ENCODE peak calls at places on chromosome 4, in ten cellular contexts. R, Y, S, V, P, W, D, Q, H and O are unnamed samples.

GRCh38 chr4:153705743-153706468 is 21.8 kb downstream of the TLR2 start:
- DNase-seq in V (no peak), P (no peak), S (no peak), Y (no peak), H (no peak), W (no peak), R (no peak), D (no peak), Q (no peak), O (no peak)

GRCh38 chr4:47031011-47031678 is at the start of gene GABRB1:
- DNase-seq in S (peak; percentile 31), W (no peak), Q (peak; percentile 73), D (peak; percentile 38), H (peak; percentile 63), R (peak; percentile 62), P (peak; percentile 24), Y (no peak), V (peak; percentile 78), O (peak; percentile 40)

GRCh38 chr4:77501240-77501639 is 104.4 kb upstream of the CXCL13 start:
- DNase-seq in S (no peak), Q (no peak), D (no peak), V (no peak), R (no peak), Y (no peak), H (no peak), P (no peak), W (no peak), O (no peak)

GRCh38 chr4:144366425-144366824 is 225.9 kb upstream of the GYPA start:
- DNase-seq in D (no peak), V (no peak), P (no peak), Q (no peak), W (no peak), R (no peak), Y (no peak), H (no peak), S (no peak), O (no peak)

GRCh38 chr4:154958621-154959358 is 177.7 kb downstream of the RBM46 start:
- DNase-seq in D (no peak), V (no peak), Y (no peak), W (no peak), H (no peak), P (no peak), R (no peak), Q (no peak), S (no peak), O (no peak)

GRCh38 chr4:39051454-39051853 is 10.6 kb upstream of the KLHL5 start:
- DNase-seq in Q (no peak), R (no peak), S (peak; percentile 26), W (no peak), D (no peak), H (no peak), P (no peak), V (no peak), Y (no peak), O (no peak)

GRCh38 chr4:123299212-123299651 is 97.4 kb upstream of the SPRY1 start:
- DNase-seq in V (no peak), Q (peak; percentile 6), D (no peak), H (no peak), S (peak; percentile 62), R (peak; percentile 42), Y (no peak), W (no peak), P (no peak), O (peak; percentile 48)

GRCh38 chr4:173051697-173052096 is 116.9 kb upstream of the GALNT7 start:
- DNase-seq in R (peak; percentile 28), P (no peak), Q (no peak), S (no peak), D (no peak), V (no peak), W (no peak), H (no peak), Y (no peak), O (peak; percentile 43)